ENCODE peak calls at places on chromosomes 11 and 22, in nine cellular contexts. F, N, O, G, D, Q, V, E and R are unnamed samples.

GRCh38 chr11:73784080-73784634 is 3.5 kb upstream of the MRPL48 start:
- DNase-seq in F (no peak), N (no peak), O (no peak), G (no peak), D (no peak), Q (no peak), V (no peak), E (no peak), R (no peak)

GRCh38 chr11:73401924-73402833 is 26.0 kb downstream of the RELT start:
- DNase-seq in F (no peak), N (no peak), O (no peak), G (no peak), D (no peak), Q (no peak), V (no peak), E (no peak), R (no peak)

GRCh38 chr11:134572741-134573675 is 161.0 kb upstream of the B3GAT1 start:
- DNase-seq in F (no peak), N (no peak), O (no peak), G (peak; percentile 4), D (no peak), Q (no peak), V (no peak), E (no peak), R (no peak)

GRCh38 chr11:35404397-35404775 is 15.0 kb downstream of the SLC1A2 start:
- DNase-seq in F (peak; percentile 56), N (peak; percentile 57), O (no peak), G (no peak), D (peak; percentile 91), Q (no peak), V (no peak), E (peak; percentile 20), R (no peak)

GRCh38 chr11:133906746-133907145 is 50.0 kb downstream of the IGSF9B start:
- DNase-seq in F (no peak), N (no peak), O (no peak), G (no peak), D (no peak), Q (no peak), V (no peak), E (no peak), R (no peak)

GRCh38 chr11:10505278-10506012 is 35.5 kb downstream of the RNF141 start:
- DNase-seq in F (no peak), N (no peak), O (no peak), G (no peak), D (no peak), Q (no peak), V (no peak), E (peak; percentile 44), R (no peak)

GRCh38 chr11:111351374-111352081 is 27.5 kb downstream of the POU2AF1 start:
- DNase-seq in F (no peak), N (no peak), O (no peak), G (no peak), D (no peak), Q (no peak), V (no peak), E (no peak), R (no peak)

GRCh38 chr11:96246718-96247540 is 96.1 kb downstream of the MAML2 start:
- DNase-seq in F (no peak), N (no peak), O (no peak), G (no peak), D (no peak), Q (no peak), V (no peak), E (peak; percentile 88), R (no peak)

GRCh38 chr22:50438305-50439275 is 36.2 kb downstream of the SBF1 start:
- DNase-seq in F (no peak), N (no peak), O (no peak), G (no peak), D (no peak), Q (peak; percentile 24), V (no peak), E (no peak), R (peak; percentile 23)

GRCh38 chr11:58866788-58867187 is 22.3 kb upstream of the GLYATL2 start:
- DNase-seq in F (no peak), N (no peak), O (no peak), G (no peak), D (no peak), Q (no peak), V (no peak), E (peak; percentile 4), R (no peak)

GRCh38 chr11:46889689-46890475 is 28.5 kb downstream of the LRP4 start:
- DNase-seq in F (peak; percentile 83), N (peak; percentile 81), O (peak; percentile 27), G (peak; percentile 83), D (peak; percentile 84), Q (no peak), V (peak; percentile 33), E (peak; percentile 47), R (peak; percentile 32)

GRCh38 chr11:60866911-60867870 is at the start of gene ZP1:
- DNase-seq in F (peak; percentile 36), N (no peak), O (no peak), G (no peak), D (no peak), Q (no peak), V (no peak), E (no peak), R (no peak)

GRCh38 chr22:35944458-35944857 is 84.2 kb downstream of the RBFOX2 start:
- DNase-seq in F (no peak), N (no peak), O (no peak), G (no peak), D (no peak), Q (no peak), V (no peak), E (no peak), R (peak; percentile 28)

GRCh38 chr11:119085523-119085878 is 820 bp downstream of the HMBS start:
- DNase-seq in F (peak; percentile 39), N (no peak), O (no peak), G (no peak), D (no peak), Q (no peak), V (no peak), E (peak; percentile 30), R (no peak)

GRCh38 chr11:70075836-70076235 is 2.3 kb upstream of the ANO1 start:
- DNase-seq in F (no peak), N (no peak), O (no peak), G (no peak), D (no peak), Q (no peak), V (no peak), E (no peak), R (no peak)

GRCh38 chr11:83007909-83008580 is 63.7 kb downstream of the RAB30 start:
- DNase-seq in F (peak; percentile 23), N (peak; percentile 59), O (no peak), G (no peak), D (peak; percentile 61), Q (peak; percentile 71), V (no peak), E (peak; percentile 43), R (peak; percentile 66)

GRCh38 chr11:65917434-65918210 is 1.2 kb downstream of the C11orf68 start:
- DNase-seq in F (no peak), N (no peak), O (no peak), G (no peak), D (no peak), Q (no peak), V (no peak), E (no peak), R (peak; percentile 38)

GRCh38 chr22:41931701-41932269 is 5.2 kb upstream of the TNFRSF13C start:
- DNase-seq in F (no peak), N (no peak), O (no peak), G (no peak), D (no peak), Q (no peak), V (no peak), E (no peak), R (no peak)

GRCh38 chr11:64526795-64527194 is 64.2 kb upstream of the SLC22A12 start:
- DNase-seq in F (no peak), N (no peak), O (no peak), G (no peak), D (no peak), Q (no peak), V (no peak), E (no peak), R (no peak)

GRCh38 chr11:105046898-105047579 is 1.9 kb upstream of the CARD16 start:
- DNase-seq in F (no peak), N (no peak), O (no peak), G (no peak), D (no peak), Q (no peak), V (no peak), E (peak; percentile 99), R (no peak)

GRCh38 chr22:36439481-36440271 is 41.8 kb downstream of the TXN2 start:
- DNase-seq in F (no peak), N (no peak), O (no peak), G (no peak), D (no peak), Q (peak; percentile 63), V (no peak), E (peak; percentile 98), R (peak; percentile 75)

GRCh38 chr11:59545179-59546020 is 34.1 kb downstream of the OR4D9 start:
- DNase-seq in F (no peak), N (no peak), O (no peak), G (no peak), D (no peak), Q (no peak), V (no peak), E (peak; percentile 87), R (no peak)

GRCh38 chr11:69819541-69820070 is 390 bp upstream of the FGF3 start:
- DNase-seq in F (peak; percentile 44), N (no peak), O (no peak), G (no peak), D (no peak), Q (no peak), V (no peak), E (no peak), R (no peak)

GRCh38 chr11:65417221-65417701 is 5.3 kb upstream of the NEAT1 start:
- DNase-seq in F (no peak), N (no peak), O (no peak), G (peak; percentile 28), D (peak; percentile 47), Q (peak; percentile 68), V (no peak), E (peak; percentile 12), R (peak; percentile 66)

GRCh38 chr22:36510966-36511881 is 4.4 kb upstream of the FOXRED2 start:
- DNase-seq in F (peak; percentile 54), N (peak; percentile 66), O (peak; percentile 3), G (peak; percentile 50), D (peak; percentile 34), Q (no peak), V (no peak), E (peak; percentile 44), R (no peak)

GRCh38 chr11:47948137-47948536 is 32.2 kb upstream of the PTPRJ start:
- DNase-seq in F (no peak), N (peak; percentile 25), O (no peak), G (no peak), D (no peak), Q (no peak), V (no peak), E (peak; percentile 55), R (no peak)

GRCh38 chr11:66443602-66444001 is 5.0 kb upstream of the MRPL11 start:
- DNase-seq in F (no peak), N (no peak), O (no peak), G (no peak), D (no peak), Q (no peak), V (no peak), E (peak; percentile 60), R (no peak)

GRCh38 chr11:2267871-2268825 is 2.2 kb downstream of the ASCL2 start:
- DNase-seq in F (no peak), N (no peak), O (no peak), G (no peak), D (no peak), Q (no peak), V (no peak), E (no peak), R (no peak)

GRCh38 chr11:133894956-133895549 is 49.7 kb upstream of the SPATA19 start:
- DNase-seq in F (peak; percentile 25), N (peak; percentile 38), O (no peak), G (peak; percentile 5), D (no peak), Q (no peak), V (no peak), E (peak; percentile 29), R (no peak)